ENCODE peak calls at places on chromosomes 13 and 19, in seven cellular contexts. H is aorta; I is CD8-positive, alpha-beta T cell; E is left ventricle myocardium inferior; U is CD4-positive, alpha-beta T cell; K is cardiac muscle cell; B is brain microvascular endothelial cell. O is an unnamed sample.

GRCh38 chr19:48044561-48044960 is 682 bp upstream of the CABP5 start:
- DNase-seq in H (no peak), I (no peak), E (no peak), U (no peak), K (no peak), B (no peak), O (no peak)

GRCh38 chr19:49136771-49137171 is 17.4 kb downstream of the PPFIA3 start:
- DNase-seq in H (no peak), I (no peak), E (peak), U (no peak), K (peak), B (no peak), O (no peak)

GRCh38 chr13:108785844-108786243 is 156.4 kb downstream of the MYO16 start:
- DNase-seq in H (no peak), I (no peak), E (no peak), U (no peak), K (no peak), B (no peak), O (no peak)

GRCh38 chr13:23868521-23868920 is 20.7 kb downstream of the MIPEP start:
- DNase-seq in H (no peak), I (no peak), E (no peak), U (no peak), K (peak), B (peak), O (no peak)

GRCh38 chr13:74024856-74025255 is 109.3 kb downstream of the KLF12 start:
- DNase-seq in H (no peak), I (no peak), E (no peak), U (no peak), K (no peak), B (no peak), O (no peak)

GRCh38 chr13:40178130-40178529 is 488.3 kb downstream of the FOXO1 start:
- DNase-seq in H (no peak), I (no peak), E (no peak), U (no peak), K (no peak), B (no peak), O (no peak)

GRCh38 chr19:40941481-40942219 is 49.4 kb upstream of the CYP2B6 start:
- DNase-seq in H (no peak), I (no peak), E (no peak), U (no peak), K (no peak), B (no peak), O (no peak)

GRCh38 chr13:49549289-49549688 is 36.1 kb downstream of the RCBTB1 start:
- DNase-seq in H (no peak), I (no peak), E (no peak), U (no peak), K (no peak), B (no peak), O (no peak)

GRCh38 chr13:74883834-74884233 is 598.1 kb downstream of the TBC1D4 start:
- DNase-seq in H (no peak), I (no peak), E (no peak), U (no peak), K (peak), B (no peak), O (no peak)

GRCh38 chr13:100608906-100609305 is 20.3 kb upstream of the GGACT start:
- DNase-seq in H (no peak), I (no peak), E (no peak), U (no peak), K (no peak), B (peak), O (no peak)

GRCh38 chr13:102187313-102187712 is 214.5 kb downstream of the FGF14 start:
- DNase-seq in H (no peak), I (no peak), E (no peak), U (no peak), K (no peak), B (no peak), O (no peak)

GRCh38 chr19:39093761-39094160 is 9.6 kb downstream of the ACP7 start:
- DNase-seq in H (no peak), I (no peak), E (no peak), U (no peak), K (peak), B (no peak), O (no peak)

GRCh38 chr13:41496420-41497234 is 39.3 kb downstream of the RGCC start:
- DNase-seq in H (peak), I (no peak), E (no peak), U (no peak), K (no peak), B (peak), O (no peak)

GRCh38 chr19:49553451-49554271 is 25.9 kb downstream of the RCN3 start:
- DNase-seq in H (no peak), I (peak), E (no peak), U (peak), K (peak), B (peak), O (peak)

GRCh38 chr13:110028838-110029621 is 242.6 kb upstream of the IRS2 start:
- DNase-seq in H (no peak), I (no peak), E (no peak), U (no peak), K (no peak), B (no peak), O (no peak)

GRCh38 chr19:620166-620862 is 13.0 kb downstream of the POLRMT start:
- DNase-seq in H (no peak), I (no peak), E (no peak), U (no peak), K (no peak), B (no peak), O (no peak)

GRCh38 chr13:89865331-89865833 is 1482.1 kb upstream of the MIR17HG start:
- DNase-seq in H (no peak), I (no peak), E (no peak), U (no peak), K (no peak), B (no peak), O (no peak)

GRCh38 chr13:57633141-57633949 is 1.8 kb downstream of the PCDH17 start:
- DNase-seq in H (peak), I (no peak), E (peak), U (no peak), K (peak), B (no peak), O (no peak)

GRCh38 chr19:55426042-55426441 is 17.1 kb downstream of the SHISA7 start:
- DNase-seq in H (no peak), I (no peak), E (no peak), U (no peak), K (no peak), B (no peak), O (no peak)

GRCh38 chr19:1268392-1269064 is 604 bp upstream of the CIRBP start:
- DNase-seq in H (no peak), I (no peak), E (no peak), U (no peak), K (no peak), B (no peak), O (no peak)

GRCh38 chr13:43405457-43405856 is 381.3 kb downstream of the ENOX1 start:
- DNase-seq in H (no peak), I (no peak), E (no peak), U (no peak), K (peak), B (peak), O (no peak)

GRCh38 chr13:26584713-26585112 is 27.2 kb downstream of the WASF3 start:
- DNase-seq in H (no peak), I (no peak), E (no peak), U (no peak), K (peak), B (peak), O (no peak)

GRCh38 chr13:113800576-113800926 is 41.5 kb downstream of the TMEM255B start:
- DNase-seq in H (peak), I (no peak), E (no peak), U (no peak), K (no peak), B (no peak), O (no peak)

GRCh38 chr19:39843919-39844793 is 2.0 kb downstream of the FBL start:
- DNase-seq in H (no peak), I (no peak), E (no peak), U (no peak), K (peak), B (peak), O (no peak)

GRCh38 chr13:67119481-67119883 is 110.7 kb downstream of the PCDH9 start:
- DNase-seq in H (no peak), I (no peak), E (no peak), U (no peak), K (peak), B (peak), O (no peak)

GRCh38 chr13:24220086-24220703 is 59.7 kb downstream of the SPATA13 start:
- DNase-seq in H (no peak), I (peak), E (no peak), U (no peak), K (peak), B (peak), O (no peak)

GRCh38 chr13:46738055-46738454 is 58.9 kb downstream of the ESD start:
- DNase-seq in H (no peak), I (no peak), E (no peak), U (no peak), K (no peak), B (no peak), O (no peak)

GRCh38 chr19:51891193-51891747 is 3.5 kb upstream of the ZNF577 start:
- DNase-seq in H (no peak), I (no peak), E (no peak), U (no peak), K (no peak), B (no peak), O (no peak)

GRCh38 chr19:11693505-11694499 is 44.9 kb downstream of the ZNF823 start:
- DNase-seq in H (no peak), I (no peak), E (no peak), U (no peak), K (peak), B (peak), O (no peak)

GRCh38 chr13:60229708-60230272 is 66.1 kb upstream of the DIAPH3 start:
- DNase-seq in H (no peak), I (no peak), E (no peak), U (no peak), K (peak), B (no peak), O (no peak)

GRCh38 chr13:100563779-100564178 is 24.8 kb downstream of the GGACT start:
- DNase-seq in H (no peak), I (no peak), E (no peak), U (no peak), K (no peak), B (no peak), O (no peak)

GRCh38 chr19:50830266-50831025 is 2.9 kb downstream of the KLK15 start:
- DNase-seq in H (peak), I (no peak), E (no peak), U (no peak), K (no peak), B (no peak), O (peak)

GRCh38 chr13:87671824-87672603 is 843 bp downstream of the SLITRK5 start:
- DNase-seq in H (peak), I (no peak), E (no peak), U (no peak), K (no peak), B (no peak), O (no peak)
- H3K27ac ChIP-seq in H (no peak), I (no peak), E (no peak), U (no peak), K (no peak), B (no peak), O (no peak)

DNA sequence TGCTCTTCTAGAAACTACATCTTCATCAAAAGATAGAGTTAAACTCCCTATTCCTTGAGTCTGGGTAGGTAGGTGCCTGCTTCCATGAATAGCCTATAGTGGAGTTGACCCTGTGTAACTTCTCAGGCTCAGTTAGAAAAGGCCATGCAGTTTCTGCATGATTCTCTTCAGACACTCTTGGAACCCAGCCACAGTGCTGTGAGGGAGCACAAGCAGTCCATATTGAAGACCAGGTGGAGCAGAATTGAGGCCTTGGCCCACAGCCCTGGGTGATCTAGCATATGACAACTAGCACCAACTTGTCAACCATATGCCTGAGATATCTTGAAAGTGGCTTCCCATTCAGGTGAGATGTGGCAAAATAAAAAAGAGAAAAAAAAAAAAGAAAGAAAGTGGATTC is 10.3 kb upstream of the PAN3 start:
- DNase-seq in H (no peak), I (no peak), E (no peak), U (no peak), K (no peak), B (no peak), O (no peak)
- H3K27ac ChIP-seq in H (no peak), I (no peak), E (no peak), U (no peak), K (no peak), B (no peak), O (no peak)

GRCh38 chr19:33473644-33474305 is 47.8 kb downstream of the PEPD start:
- DNase-seq in H (peak), I (no peak), E (no peak), U (no peak), K (peak), B (peak), O (no peak)
- H3K27ac ChIP-seq in H (no peak), I (no peak), E (no peak), U (no peak), K (no peak), B (peak), O (no peak)

GRCh38 chr13:48502601-48503319 is 30.1 kb downstream of the RCBTB2 start:
- DNase-seq in H (no peak), I (no peak), E (no peak), U (no peak), K (no peak), B (no peak), O (no peak)
- H3K27ac ChIP-seq in H (no peak), I (no peak), E (no peak), U (no peak), K (no peak), B (no peak), O (no peak)